ENCODE peak calls at places on chromosome 1, in seven cellular contexts. One of them, this sample, is unnamed.

GRCh38 chr1:39655578-39656268 is 16.2 kb downstream of the NT5C1A start:
- DNase-seq in neural progenitor cell: no peak
- DNase-seq in stimulated activated CD8-positive, alpha-beta memory T cell treated with anti-CD3 and anti-CD28 coated beads, Interleukin-15, amount 100 ng/mL, for 1 hour: no peak
- DNase-seq in stimulated activated naive CD8-positive, alpha-beta T cell treated with anti-CD3 and anti-CD28 coated beads, Interleukin-15, Interleukin-2, amounts not matched to agents 100 U/mL and 50 U/mL, for 24 hours: no peak
- DNase-seq in WTC11: no peak
- DNase-seq in pancreas: no peak
- DNase-seq in GM18507: no peak
- DNase-seq in this sample: no peak

GRCh38 chr1:100009458-100009857 is 39.7 kb downstream of the SLC35A3 start:
- DNase-seq in neural progenitor cell: no peak
- DNase-seq in stimulated activated CD8-positive, alpha-beta memory T cell treated with anti-CD3 and anti-CD28 coated beads, Interleukin-15, amount 100 ng/mL, for 1 hour: no peak
- DNase-seq in stimulated activated naive CD8-positive, alpha-beta T cell treated with anti-CD3 and anti-CD28 coated beads, Interleukin-15, Interleukin-2, amounts not matched to agents 100 U/mL and 50 U/mL, for 24 hours: no peak
- DNase-seq in WTC11: no peak
- DNase-seq in pancreas: no peak
- DNase-seq in GM18507: no peak
- DNase-seq in this sample: no peak

GRCh38 chr1:82392513-82392912 is 591.8 kb downstream of the ADGRL2 start:
- DNase-seq in neural progenitor cell: no peak
- DNase-seq in stimulated activated CD8-positive, alpha-beta memory T cell treated with anti-CD3 and anti-CD28 coated beads, Interleukin-15, amount 100 ng/mL, for 1 hour: no peak
- DNase-seq in stimulated activated naive CD8-positive, alpha-beta T cell treated with anti-CD3 and anti-CD28 coated beads, Interleukin-15, Interleukin-2, amounts not matched to agents 100 U/mL and 50 U/mL, for 24 hours: no peak
- DNase-seq in WTC11: no peak
- DNase-seq in pancreas: no peak
- DNase-seq in GM18507: no peak
- DNase-seq in this sample: no peak

GRCh38 chr1:183460596-183460995 is 11.7 kb upstream of the SMG7 start:
- DNase-seq in neural progenitor cell: no peak
- DNase-seq in stimulated activated CD8-positive, alpha-beta memory T cell treated with anti-CD3 and anti-CD28 coated beads, Interleukin-15, amount 100 ng/mL, for 1 hour: no peak
- DNase-seq in stimulated activated naive CD8-positive, alpha-beta T cell treated with anti-CD3 and anti-CD28 coated beads, Interleukin-15, Interleukin-2, amounts not matched to agents 100 U/mL and 50 U/mL, for 24 hours: no peak
- DNase-seq in WTC11: no peak
- DNase-seq in pancreas: no peak
- DNase-seq in GM18507: no peak
- DNase-seq in this sample: no peak

GRCh38 chr1:43229831-43230780 is 39.7 kb upstream of the TMEM125 start:
- DNase-seq in neural progenitor cell: peak; percentile 45
- DNase-seq in stimulated activated CD8-positive, alpha-beta memory T cell treated with anti-CD3 and anti-CD28 coated beads, Interleukin-15, amount 100 ng/mL, for 1 hour: no peak
- DNase-seq in stimulated activated naive CD8-positive, alpha-beta T cell treated with anti-CD3 and anti-CD28 coated beads, Interleukin-15, Interleukin-2, amounts not matched to agents 100 U/mL and 50 U/mL, for 24 hours: no peak
- DNase-seq in WTC11: no peak
- DNase-seq in pancreas: no peak
- DNase-seq in GM18507: no peak
- DNase-seq in this sample: no peak

GRCh38 chr1:190022709-190023108 is 455.0 kb downstream of the BRINP3 start:
- DNase-seq in neural progenitor cell: no peak
- DNase-seq in stimulated activated CD8-positive, alpha-beta memory T cell treated with anti-CD3 and anti-CD28 coated beads, Interleukin-15, amount 100 ng/mL, for 1 hour: no peak
- DNase-seq in stimulated activated naive CD8-positive, alpha-beta T cell treated with anti-CD3 and anti-CD28 coated beads, Interleukin-15, Interleukin-2, amounts not matched to agents 100 U/mL and 50 U/mL, for 24 hours: no peak
- DNase-seq in WTC11: no peak
- DNase-seq in pancreas: no peak
- DNase-seq in GM18507: no peak
- DNase-seq in this sample: no peak

GRCh38 chr1:190579517-190580193 is 102.0 kb upstream of the BRINP3 start:
- DNase-seq in neural progenitor cell: no peak
- DNase-seq in stimulated activated CD8-positive, alpha-beta memory T cell treated with anti-CD3 and anti-CD28 coated beads, Interleukin-15, amount 100 ng/mL, for 1 hour: no peak
- DNase-seq in stimulated activated naive CD8-positive, alpha-beta T cell treated with anti-CD3 and anti-CD28 coated beads, Interleukin-15, Interleukin-2, amounts not matched to agents 100 U/mL and 50 U/mL, for 24 hours: no peak
- DNase-seq in WTC11: no peak
- DNase-seq in pancreas: no peak
- DNase-seq in GM18507: no peak
- DNase-seq in this sample: no peak

GRCh38 chr1:84538599-84538998 is 32.2 kb upstream of the GNG5 start:
- DNase-seq in neural progenitor cell: no peak
- DNase-seq in stimulated activated CD8-positive, alpha-beta memory T cell treated with anti-CD3 and anti-CD28 coated beads, Interleukin-15, amount 100 ng/mL, for 1 hour: no peak
- DNase-seq in stimulated activated naive CD8-positive, alpha-beta T cell treated with anti-CD3 and anti-CD28 coated beads, Interleukin-15, Interleukin-2, amounts not matched to agents 100 U/mL and 50 U/mL, for 24 hours: no peak
- DNase-seq in WTC11: no peak
- DNase-seq in pancreas: no peak
- DNase-seq in GM18507: no peak
- DNase-seq in this sample: no peak

GRCh38 chr1:30648408-30649000 is 74.9 kb downstream of the MATN1 start:
- DNase-seq in neural progenitor cell: no peak
- DNase-seq in stimulated activated CD8-positive, alpha-beta memory T cell treated with anti-CD3 and anti-CD28 coated beads, Interleukin-15, amount 100 ng/mL, for 1 hour: no peak
- DNase-seq in stimulated activated naive CD8-positive, alpha-beta T cell treated with anti-CD3 and anti-CD28 coated beads, Interleukin-15, Interleukin-2, amounts not matched to agents 100 U/mL and 50 U/mL, for 24 hours: no peak
- DNase-seq in WTC11: no peak
- DNase-seq in pancreas: no peak
- DNase-seq in GM18507: no peak
- DNase-seq in this sample: no peak

GRCh38 chr1:204308023-204308628 is 51.6 kb downstream of the PLEKHA6 start:
- DNase-seq in neural progenitor cell: no peak
- DNase-seq in stimulated activated CD8-positive, alpha-beta memory T cell treated with anti-CD3 and anti-CD28 coated beads, Interleukin-15, amount 100 ng/mL, for 1 hour: no peak
- DNase-seq in stimulated activated naive CD8-positive, alpha-beta T cell treated with anti-CD3 and anti-CD28 coated beads, Interleukin-15, Interleukin-2, amounts not matched to agents 100 U/mL and 50 U/mL, for 24 hours: no peak
- DNase-seq in WTC11: no peak
- DNase-seq in pancreas: no peak
- DNase-seq in GM18507: no peak
- DNase-seq in this sample: no peak

GRCh38 chr1:183080406-183080805 is 57.2 kb downstream of the LAMC1 start:
- DNase-seq in neural progenitor cell: no peak
- DNase-seq in stimulated activated CD8-positive, alpha-beta memory T cell treated with anti-CD3 and anti-CD28 coated beads, Interleukin-15, amount 100 ng/mL, for 1 hour: no peak
- DNase-seq in stimulated activated naive CD8-positive, alpha-beta T cell treated with anti-CD3 and anti-CD28 coated beads, Interleukin-15, Interleukin-2, amounts not matched to agents 100 U/mL and 50 U/mL, for 24 hours: no peak
- DNase-seq in WTC11: no peak
- DNase-seq in pancreas: no peak
- DNase-seq in GM18507: no peak
- DNase-seq in this sample: no peak

GRCh38 chr1:60972841-60973364 is 109.5 kb upstream of the NFIA start:
- DNase-seq in neural progenitor cell: no peak
- DNase-seq in stimulated activated CD8-positive, alpha-beta memory T cell treated with anti-CD3 and anti-CD28 coated beads, Interleukin-15, amount 100 ng/mL, for 1 hour: no peak
- DNase-seq in stimulated activated naive CD8-positive, alpha-beta T cell treated with anti-CD3 and anti-CD28 coated beads, Interleukin-15, Interleukin-2, amounts not matched to agents 100 U/mL and 50 U/mL, for 24 hours: no peak
- DNase-seq in WTC11: no peak
- DNase-seq in pancreas: no peak
- DNase-seq in GM18507: no peak
- DNase-seq in this sample: no peak

GRCh38 chr1:232305020-232305419 is 324.9 kb downstream of the SIPA1L2 start:
- DNase-seq in neural progenitor cell: no peak
- DNase-seq in stimulated activated CD8-positive, alpha-beta memory T cell treated with anti-CD3 and anti-CD28 coated beads, Interleukin-15, amount 100 ng/mL, for 1 hour: no peak
- DNase-seq in stimulated activated naive CD8-positive, alpha-beta T cell treated with anti-CD3 and anti-CD28 coated beads, Interleukin-15, Interleukin-2, amounts not matched to agents 100 U/mL and 50 U/mL, for 24 hours: no peak
- DNase-seq in WTC11: no peak
- DNase-seq in pancreas: no peak
- DNase-seq in GM18507: no peak
- DNase-seq in this sample: no peak

GRCh38 chr1:162111572-162111971 is 42.1 kb downstream of the NOS1AP start:
- DNase-seq in neural progenitor cell: no peak
- DNase-seq in stimulated activated CD8-positive, alpha-beta memory T cell treated with anti-CD3 and anti-CD28 coated beads, Interleukin-15, amount 100 ng/mL, for 1 hour: no peak
- DNase-seq in stimulated activated naive CD8-positive, alpha-beta T cell treated with anti-CD3 and anti-CD28 coated beads, Interleukin-15, Interleukin-2, amounts not matched to agents 100 U/mL and 50 U/mL, for 24 hours: no peak
- DNase-seq in WTC11: no peak
- DNase-seq in pancreas: no peak
- DNase-seq in GM18507: no peak
- DNase-seq in this sample: no peak

GRCh38 chr1:155598842-155599331 is 11.1 kb upstream of the MSTO1 start:
- DNase-seq in neural progenitor cell: peak; percentile 73
- DNase-seq in stimulated activated CD8-positive, alpha-beta memory T cell treated with anti-CD3 and anti-CD28 coated beads, Interleukin-15, amount 100 ng/mL, for 1 hour: no peak
- DNase-seq in stimulated activated naive CD8-positive, alpha-beta T cell treated with anti-CD3 and anti-CD28 coated beads, Interleukin-15, Interleukin-2, amounts not matched to agents 100 U/mL and 50 U/mL, for 24 hours: no peak
- DNase-seq in WTC11: no peak
- DNase-seq in pancreas: no peak
- DNase-seq in GM18507: no peak
- DNase-seq in this sample: no peak

GRCh38 chr1:204619721-204620120 is 65.8 kb downstream of the LRRN2 start:
- DNase-seq in neural progenitor cell: peak; percentile 50
- DNase-seq in stimulated activated CD8-positive, alpha-beta memory T cell treated with anti-CD3 and anti-CD28 coated beads, Interleukin-15, amount 100 ng/mL, for 1 hour: no peak
- DNase-seq in stimulated activated naive CD8-positive, alpha-beta T cell treated with anti-CD3 and anti-CD28 coated beads, Interleukin-15, Interleukin-2, amounts not matched to agents 100 U/mL and 50 U/mL, for 24 hours: no peak
- DNase-seq in WTC11: no peak
- DNase-seq in pancreas: no peak
- DNase-seq in GM18507: no peak
- DNase-seq in this sample: no peak

GRCh38 chr1:111739984-111740765 is 980 bp upstream of the INKA2 start:
- DNase-seq in neural progenitor cell: peak; percentile 96
- DNase-seq in stimulated activated CD8-positive, alpha-beta memory T cell treated with anti-CD3 and anti-CD28 coated beads, Interleukin-15, amount 100 ng/mL, for 1 hour: no peak
- DNase-seq in stimulated activated naive CD8-positive, alpha-beta T cell treated with anti-CD3 and anti-CD28 coated beads, Interleukin-15, Interleukin-2, amounts not matched to agents 100 U/mL and 50 U/mL, for 24 hours: peak; percentile 25
- DNase-seq in WTC11: peak; percentile 90
- DNase-seq in pancreas: no peak
- DNase-seq in GM18507: no peak
- DNase-seq in this sample: peak; percentile 69

GRCh38 chr1:168328965-168329364 is 48.3 kb downstream of the TBX19 start:
- DNase-seq in neural progenitor cell: no peak
- DNase-seq in stimulated activated CD8-positive, alpha-beta memory T cell treated with anti-CD3 and anti-CD28 coated beads, Interleukin-15, amount 100 ng/mL, for 1 hour: no peak
- DNase-seq in stimulated activated naive CD8-positive, alpha-beta T cell treated with anti-CD3 and anti-CD28 coated beads, Interleukin-15, Interleukin-2, amounts not matched to agents 100 U/mL and 50 U/mL, for 24 hours: no peak
- DNase-seq in WTC11: no peak
- DNase-seq in pancreas: no peak
- DNase-seq in GM18507: no peak
- DNase-seq in this sample: no peak

GRCh38 chr1:2595261-2595811 is 8.8 kb downstream of the PRXL2B start:
- DNase-seq in neural progenitor cell: no peak
- DNase-seq in stimulated activated CD8-positive, alpha-beta memory T cell treated with anti-CD3 and anti-CD28 coated beads, Interleukin-15, amount 100 ng/mL, for 1 hour: no peak
- DNase-seq in stimulated activated naive CD8-positive, alpha-beta T cell treated with anti-CD3 and anti-CD28 coated beads, Interleukin-15, Interleukin-2, amounts not matched to agents 100 U/mL and 50 U/mL, for 24 hours: no peak
- DNase-seq in WTC11: no peak
- DNase-seq in pancreas: no peak
- DNase-seq in GM18507: no peak
- DNase-seq in this sample: no peak

GRCh38 chr1:68185743-68186142 is 46.6 kb downstream of the WLS start:
- DNase-seq in neural progenitor cell: no peak
- DNase-seq in stimulated activated CD8-positive, alpha-beta memory T cell treated with anti-CD3 and anti-CD28 coated beads, Interleukin-15, amount 100 ng/mL, for 1 hour: no peak
- DNase-seq in stimulated activated naive CD8-positive, alpha-beta T cell treated with anti-CD3 and anti-CD28 coated beads, Interleukin-15, Interleukin-2, amounts not matched to agents 100 U/mL and 50 U/mL, for 24 hours: no peak
- DNase-seq in WTC11: no peak
- DNase-seq in pancreas: no peak
- DNase-seq in GM18507: no peak
- DNase-seq in this sample: no peak

GRCh38 chr1:87968259-87968955 is 639.7 kb downstream of the LMO4 start:
- DNase-seq in neural progenitor cell: peak; percentile 58
- DNase-seq in stimulated activated CD8-positive, alpha-beta memory T cell treated with anti-CD3 and anti-CD28 coated beads, Interleukin-15, amount 100 ng/mL, for 1 hour: no peak
- DNase-seq in stimulated activated naive CD8-positive, alpha-beta T cell treated with anti-CD3 and anti-CD28 coated beads, Interleukin-15, Interleukin-2, amounts not matched to agents 100 U/mL and 50 U/mL, for 24 hours: no peak
- DNase-seq in WTC11: peak; percentile 32
- DNase-seq in pancreas: no peak
- DNase-seq in GM18507: no peak
- DNase-seq in this sample: no peak

GRCh38 chr1:41629571-41629970 is 145.1 kb upstream of the EDN2 start:
- DNase-seq in neural progenitor cell: no peak
- DNase-seq in stimulated activated CD8-positive, alpha-beta memory T cell treated with anti-CD3 and anti-CD28 coated beads, Interleukin-15, amount 100 ng/mL, for 1 hour: no peak
- DNase-seq in stimulated activated naive CD8-positive, alpha-beta T cell treated with anti-CD3 and anti-CD28 coated beads, Interleukin-15, Interleukin-2, amounts not matched to agents 100 U/mL and 50 U/mL, for 24 hours: no peak
- DNase-seq in WTC11: no peak
- DNase-seq in pancreas: no peak
- DNase-seq in GM18507: no peak
- DNase-seq in this sample: no peak

GRCh38 chr1:225848044-225848955 is 33.9 kb downstream of the TMEM63A start:
- DNase-seq in neural progenitor cell: no peak
- DNase-seq in stimulated activated CD8-positive, alpha-beta memory T cell treated with anti-CD3 and anti-CD28 coated beads, Interleukin-15, amount 100 ng/mL, for 1 hour: no peak
- DNase-seq in stimulated activated naive CD8-positive, alpha-beta T cell treated with anti-CD3 and anti-CD28 coated beads, Interleukin-15, Interleukin-2, amounts not matched to agents 100 U/mL and 50 U/mL, for 24 hours: peak; percentile 14
- DNase-seq in WTC11: no peak
- DNase-seq in pancreas: no peak
- DNase-seq in GM18507: peak; percentile 22
- DNase-seq in this sample: no peak

GRCh38 chr1:15410223-15410883 is 665 bp downstream of the EFHD2 start:
- DNase-seq in neural progenitor cell: peak; percentile 35
- DNase-seq in stimulated activated CD8-positive, alpha-beta memory T cell treated with anti-CD3 and anti-CD28 coated beads, Interleukin-15, amount 100 ng/mL, for 1 hour: no peak
- DNase-seq in stimulated activated naive CD8-positive, alpha-beta T cell treated with anti-CD3 and anti-CD28 coated beads, Interleukin-15, Interleukin-2, amounts not matched to agents 100 U/mL and 50 U/mL, for 24 hours: peak; percentile 42
- DNase-seq in WTC11: no peak
- DNase-seq in pancreas: peak; percentile 39
- DNase-seq in GM18507: no peak
- DNase-seq in this sample: no peak

GRCh38 chr1:222627232-222627631 is 9.3 kb downstream of the MIA3 start:
- DNase-seq in neural progenitor cell: no peak
- DNase-seq in stimulated activated CD8-positive, alpha-beta memory T cell treated with anti-CD3 and anti-CD28 coated beads, Interleukin-15, amount 100 ng/mL, for 1 hour: no peak
- DNase-seq in stimulated activated naive CD8-positive, alpha-beta T cell treated with anti-CD3 and anti-CD28 coated beads, Interleukin-15, Interleukin-2, amounts not matched to agents 100 U/mL and 50 U/mL, for 24 hours: no peak
- DNase-seq in WTC11: no peak
- DNase-seq in pancreas: no peak
- DNase-seq in GM18507: no peak
- DNase-seq in this sample: no peak

GRCh38 chr1:69175078-69175477 is 392.6 kb upstream of the LRRC7 start:
- DNase-seq in neural progenitor cell: no peak
- DNase-seq in stimulated activated CD8-positive, alpha-beta memory T cell treated with anti-CD3 and anti-CD28 coated beads, Interleukin-15, amount 100 ng/mL, for 1 hour: no peak
- DNase-seq in stimulated activated naive CD8-positive, alpha-beta T cell treated with anti-CD3 and anti-CD28 coated beads, Interleukin-15, Interleukin-2, amounts not matched to agents 100 U/mL and 50 U/mL, for 24 hours: no peak
- DNase-seq in WTC11: no peak
- DNase-seq in pancreas: no peak
- DNase-seq in GM18507: no peak
- DNase-seq in this sample: no peak

GRCh38 chr1:35707253-35708178 is 11.2 kb downstream of the C1orf216 start:
- DNase-seq in neural progenitor cell: peak; percentile 96
- DNase-seq in stimulated activated CD8-positive, alpha-beta memory T cell treated with anti-CD3 and anti-CD28 coated beads, Interleukin-15, amount 100 ng/mL, for 1 hour: no peak
- DNase-seq in stimulated activated naive CD8-positive, alpha-beta T cell treated with anti-CD3 and anti-CD28 coated beads, Interleukin-15, Interleukin-2, amounts not matched to agents 100 U/mL and 50 U/mL, for 24 hours: peak; percentile 43
- DNase-seq in WTC11: peak; percentile 75
- DNase-seq in pancreas: peak; percentile 37
- DNase-seq in GM18507: no peak
- DNase-seq in this sample: peak; percentile 68

GRCh38 chr1:168498159-168498609 is 45.6 kb downstream of the XCL2 start:
- DNase-seq in neural progenitor cell: no peak
- DNase-seq in stimulated activated CD8-positive, alpha-beta memory T cell treated with anti-CD3 and anti-CD28 coated beads, Interleukin-15, amount 100 ng/mL, for 1 hour: no peak
- DNase-seq in stimulated activated naive CD8-positive, alpha-beta T cell treated with anti-CD3 and anti-CD28 coated beads, Interleukin-15, Interleukin-2, amounts not matched to agents 100 U/mL and 50 U/mL, for 24 hours: no peak
- DNase-seq in WTC11: no peak
- DNase-seq in pancreas: no peak
- DNase-seq in GM18507: no peak
- DNase-seq in this sample: no peak

GRCh38 chr1:157437301-157437700 is 115.0 kb downstream of the FCRL5 start:
- DNase-seq in neural progenitor cell: no peak
- DNase-seq in stimulated activated CD8-positive, alpha-beta memory T cell treated with anti-CD3 and anti-CD28 coated beads, Interleukin-15, amount 100 ng/mL, for 1 hour: no peak
- DNase-seq in stimulated activated naive CD8-positive, alpha-beta T cell treated with anti-CD3 and anti-CD28 coated beads, Interleukin-15, Interleukin-2, amounts not matched to agents 100 U/mL and 50 U/mL, for 24 hours: no peak
- DNase-seq in WTC11: no peak
- DNase-seq in pancreas: no peak
- DNase-seq in GM18507: no peak
- DNase-seq in this sample: no peak

GRCh38 chr1:25030674-25031589 is 100.9 kb upstream of the RUNX3 start:
- DNase-seq in neural progenitor cell: no peak
- DNase-seq in stimulated activated CD8-positive, alpha-beta memory T cell treated with anti-CD3 and anti-CD28 coated beads, Interleukin-15, amount 100 ng/mL, for 1 hour: peak; percentile 44
- DNase-seq in stimulated activated naive CD8-positive, alpha-beta T cell treated with anti-CD3 and anti-CD28 coated beads, Interleukin-15, Interleukin-2, amounts not matched to agents 100 U/mL and 50 U/mL, for 24 hours: peak; percentile 84
- DNase-seq in WTC11: no peak
- DNase-seq in pancreas: no peak
- DNase-seq in GM18507: peak; percentile 63
- DNase-seq in this sample: no peak

GRCh38 chr1:24641646-24642151 is 1.4 kb upstream of the SRRM1 start:
- DNase-seq in neural progenitor cell: peak; percentile 41
- DNase-seq in stimulated activated CD8-positive, alpha-beta memory T cell treated with anti-CD3 and anti-CD28 coated beads, Interleukin-15, amount 100 ng/mL, for 1 hour: peak; percentile 18
- DNase-seq in stimulated activated naive CD8-positive, alpha-beta T cell treated with anti-CD3 and anti-CD28 coated beads, Interleukin-15, Interleukin-2, amounts not matched to agents 100 U/mL and 50 U/mL, for 24 hours: peak; percentile 63
- DNase-seq in WTC11: peak; percentile 26
- DNase-seq in pancreas: peak; percentile 24
- DNase-seq in GM18507: no peak
- DNase-seq in this sample: no peak

This sample was measured in Caco-2.